ENCODE peak calls at places on chromosomes 12 and 14, in seven cellular contexts. One of them, this sample, is unnamed.

GRCh38 chr12:88650715-88651114 is 70.4 kb upstream of the KITLG start:
- DNase-seq in lower leg skin: peak
- DNase-seq in body of pancreas: no peak
- DNase-seq in heart left ventricle: no peak
- DNase-seq in stomach: no peak
- DNase-seq in adrenal gland: no peak
- DNase-seq in ovary: no peak
- DNase-seq in this sample: no peak

GRCh38 chr12:80829767-80830166 is 108.0 kb downstream of the LIN7A start:
- DNase-seq in lower leg skin: no peak
- DNase-seq in body of pancreas: no peak
- DNase-seq in heart left ventricle: no peak
- DNase-seq in stomach: no peak
- DNase-seq in adrenal gland: no peak
- DNase-seq in ovary: no peak
- DNase-seq in this sample: no peak

GRCh38 chr12:53867216-53868012 is 71.2 kb upstream of the HOXC13 start:
- DNase-seq in lower leg skin: no peak
- DNase-seq in body of pancreas: no peak
- DNase-seq in heart left ventricle: no peak
- DNase-seq in stomach: no peak
- DNase-seq in adrenal gland: peak
- DNase-seq in ovary: no peak
- DNase-seq in this sample: no peak

GRCh38 chr14:25121342-25122129 is 71.6 kb upstream of the STXBP6 start:
- DNase-seq in lower leg skin: peak
- DNase-seq in body of pancreas: no peak
- DNase-seq in heart left ventricle: no peak
- DNase-seq in stomach: no peak
- DNase-seq in adrenal gland: no peak
- DNase-seq in ovary: no peak
- DNase-seq in this sample: no peak

GRCh38 chr12:113005759-113006158 is 27.4 kb downstream of the OAS2 start:
- DNase-seq in lower leg skin: no peak
- DNase-seq in body of pancreas: no peak
- DNase-seq in heart left ventricle: no peak
- DNase-seq in stomach: no peak
- DNase-seq in adrenal gland: no peak
- DNase-seq in ovary: no peak
- DNase-seq in this sample: no peak

GRCh38 chr14:89477391-89477790 is 60.4 kb upstream of the FOXN3 start:
- DNase-seq in lower leg skin: no peak
- DNase-seq in body of pancreas: peak
- DNase-seq in heart left ventricle: no peak
- DNase-seq in stomach: peak
- DNase-seq in adrenal gland: peak
- DNase-seq in ovary: peak
- DNase-seq in this sample: no peak

GRCh38 chr12:51351913-51352532 is 5.5 kb upstream of the CELA1 start:
- DNase-seq in lower leg skin: no peak
- DNase-seq in body of pancreas: peak
- DNase-seq in heart left ventricle: no peak
- DNase-seq in stomach: no peak
- DNase-seq in adrenal gland: peak
- DNase-seq in ovary: no peak
- DNase-seq in this sample: no peak

GRCh38 chr12:94240171-94240570 is 91.8 kb downstream of the PLXNC1 start:
- DNase-seq in lower leg skin: no peak
- DNase-seq in body of pancreas: no peak
- DNase-seq in heart left ventricle: no peak
- DNase-seq in stomach: no peak
- DNase-seq in adrenal gland: no peak
- DNase-seq in ovary: no peak
- DNase-seq in this sample: no peak

GRCh38 chr12:57672801-57673200 is 21.1 kb upstream of the OS9 start:
- DNase-seq in lower leg skin: no peak
- DNase-seq in body of pancreas: no peak
- DNase-seq in heart left ventricle: no peak
- DNase-seq in stomach: no peak
- DNase-seq in adrenal gland: no peak
- DNase-seq in ovary: no peak
- DNase-seq in this sample: no peak

GRCh38 chr14:76274324-76274723 is 101.6 kb upstream of the ESRRB start:
- DNase-seq in lower leg skin: no peak
- DNase-seq in body of pancreas: no peak
- DNase-seq in heart left ventricle: no peak
- DNase-seq in stomach: no peak
- DNase-seq in adrenal gland: no peak
- DNase-seq in ovary: no peak
- DNase-seq in this sample: no peak

GRCh38 chr12:90261283-90261682 is 552.6 kb upstream of the ATP2B1 start:
- DNase-seq in lower leg skin: no peak
- DNase-seq in body of pancreas: no peak
- DNase-seq in heart left ventricle: no peak
- DNase-seq in stomach: no peak
- DNase-seq in adrenal gland: no peak
- DNase-seq in ovary: no peak
- DNase-seq in this sample: no peak

GRCh38 chr14:35351897-35352273 is 52.7 kb downstream of the NFKBIA start:
- DNase-seq in lower leg skin: no peak
- DNase-seq in body of pancreas: no peak
- DNase-seq in heart left ventricle: no peak
- DNase-seq in stomach: no peak
- DNase-seq in adrenal gland: no peak
- DNase-seq in ovary: no peak
- DNase-seq in this sample: no peak

GRCh38 chr14:76928301-76928700 is 100.2 kb downstream of the IRF2BPL start:
- DNase-seq in lower leg skin: no peak
- DNase-seq in body of pancreas: no peak
- DNase-seq in heart left ventricle: no peak
- DNase-seq in stomach: no peak
- DNase-seq in adrenal gland: peak
- DNase-seq in ovary: peak
- DNase-seq in this sample: no peak

GRCh38 chr14:44109041-44109440 is 398.0 kb downstream of the FSCB start:
- DNase-seq in lower leg skin: no peak
- DNase-seq in body of pancreas: no peak
- DNase-seq in heart left ventricle: no peak
- DNase-seq in stomach: no peak
- DNase-seq in adrenal gland: no peak
- DNase-seq in ovary: no peak
- DNase-seq in this sample: no peak

GRCh38 chr14:71327691-71328090 is 420.4 kb downstream of the PCNX1 start:
- DNase-seq in lower leg skin: no peak
- DNase-seq in body of pancreas: no peak
- DNase-seq in heart left ventricle: no peak
- DNase-seq in stomach: no peak
- DNase-seq in adrenal gland: no peak
- DNase-seq in ovary: no peak
- DNase-seq in this sample: no peak

GRCh38 chr14:71322660-71323250 is 415.5 kb downstream of the PCNX1 start:
- DNase-seq in lower leg skin: no peak
- DNase-seq in body of pancreas: peak
- DNase-seq in heart left ventricle: no peak
- DNase-seq in stomach: no peak
- DNase-seq in adrenal gland: peak
- DNase-seq in ovary: no peak
- DNase-seq in this sample: no peak

GRCh38 chr14:71321556-71322315 is 414.5 kb downstream of the PCNX1 start:
- DNase-seq in lower leg skin: peak
- DNase-seq in body of pancreas: peak
- DNase-seq in heart left ventricle: no peak
- DNase-seq in stomach: no peak
- DNase-seq in adrenal gland: peak
- DNase-seq in ovary: no peak
- DNase-seq in this sample: no peak

GRCh38 chr14:71328183-71328582 is 420.9 kb downstream of the PCNX1 start:
- DNase-seq in lower leg skin: no peak
- DNase-seq in body of pancreas: no peak
- DNase-seq in heart left ventricle: no peak
- DNase-seq in stomach: no peak
- DNase-seq in adrenal gland: no peak
- DNase-seq in ovary: no peak
- DNase-seq in this sample: no peak

DNA sequence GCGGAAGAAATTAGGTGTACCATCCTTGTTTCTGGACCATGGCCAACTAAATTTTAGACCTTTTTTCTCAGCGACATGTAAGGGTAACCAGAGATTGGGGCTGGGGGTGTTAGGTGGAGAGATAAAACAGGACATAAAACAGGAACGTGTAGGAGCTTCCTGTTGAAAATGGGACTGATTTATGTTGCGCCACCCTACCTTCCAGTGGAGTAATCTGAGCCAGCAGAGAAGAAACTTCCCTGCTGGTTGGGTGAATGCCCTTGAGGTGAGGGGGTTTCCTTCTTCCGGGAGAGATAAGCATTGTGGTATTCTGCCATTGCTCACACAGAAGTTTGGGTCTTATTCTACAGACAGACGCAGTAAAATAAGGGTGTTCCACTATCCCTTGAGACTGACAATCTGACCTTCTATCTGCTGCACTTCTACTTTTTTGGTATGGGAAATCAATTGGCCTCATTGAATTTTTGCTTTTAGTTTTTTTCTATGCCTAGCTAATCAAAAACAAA is 417.6 kb downstream of the PCNX1 start:
- DNase-seq in lower leg skin: no peak
- DNase-seq in body of pancreas: no peak
- DNase-seq in heart left ventricle: no peak
- DNase-seq in stomach: no peak
- DNase-seq in adrenal gland: peak
- DNase-seq in ovary: no peak
- DNase-seq in this sample: no peak
- TF ChIP-seq POLR2A in lower leg skin: no peak
- TF ChIP-seq POLR2A in body of pancreas: no peak
- TF ChIP-seq POLR2A in heart left ventricle: no peak
- TF ChIP-seq POLR2A in stomach: no peak
- TF ChIP-seq POLR2A in adrenal gland: no peak
- TF ChIP-seq POLR2A in ovary: no peak
- TF ChIP-seq POLR2A in this sample: peak

GRCh38 chr14:50116221-50116956 is at the start of gene VCPKMT:
- DNase-seq in lower leg skin: peak
- DNase-seq in body of pancreas: peak
- DNase-seq in heart left ventricle: peak
- DNase-seq in stomach: peak
- DNase-seq in adrenal gland: peak
- DNase-seq in ovary: peak
- DNase-seq in this sample: peak
- TF ChIP-seq CTCF in lower leg skin: no peak
- TF ChIP-seq CTCF in body of pancreas: no peak
- TF ChIP-seq CTCF in heart left ventricle: no peak
- TF ChIP-seq CTCF in stomach: no peak
- TF ChIP-seq CTCF in adrenal gland: no peak
- TF ChIP-seq CTCF in ovary: no peak
- TF ChIP-seq CTCF in this sample: no peak

GRCh38 chr12:109461049-109461845 is 15.9 kb downstream of the KCTD10 start:
- DNase-seq in lower leg skin: no peak
- DNase-seq in body of pancreas: peak
- DNase-seq in heart left ventricle: no peak
- DNase-seq in stomach: no peak
- DNase-seq in adrenal gland: peak
- DNase-seq in ovary: no peak
- DNase-seq in this sample: no peak
- TF ChIP-seq POLR2A in lower leg skin: no peak
- TF ChIP-seq POLR2A in body of pancreas: no peak
- TF ChIP-seq POLR2A in heart left ventricle: no peak
- TF ChIP-seq POLR2A in stomach: no peak
- TF ChIP-seq POLR2A in adrenal gland: no peak
- TF ChIP-seq POLR2A in ovary: no peak
- TF ChIP-seq POLR2A in this sample: no peak

GRCh38 chr12:68786929-68787328 is 21.0 kb upstream of the MDM2 start:
- DNase-seq in lower leg skin: no peak
- DNase-seq in body of pancreas: no peak
- DNase-seq in heart left ventricle: no peak
- DNase-seq in stomach: no peak
- DNase-seq in adrenal gland: no peak
- DNase-seq in ovary: no peak
- DNase-seq in this sample: no peak
- TF ChIP-seq CTCF in lower leg skin: no peak
- TF ChIP-seq CTCF in body of pancreas: peak
- TF ChIP-seq CTCF in heart left ventricle: no peak
- TF ChIP-seq CTCF in stomach: no peak
- TF ChIP-seq CTCF in adrenal gland: no peak
- TF ChIP-seq CTCF in ovary: no peak
- TF ChIP-seq CTCF in this sample: peak

GRCh38 chr12:125013816-125014442 is 20.5 kb downstream of the BRI3BP start:
- DNase-seq in lower leg skin: no peak
- DNase-seq in body of pancreas: peak
- DNase-seq in heart left ventricle: no peak
- DNase-seq in stomach: peak
- DNase-seq in adrenal gland: no peak
- DNase-seq in ovary: no peak
- DNase-seq in this sample: no peak
- TF ChIP-seq POLR2A in lower leg skin: no peak
- TF ChIP-seq POLR2A in body of pancreas: no peak
- TF ChIP-seq POLR2A in heart left ventricle: no peak
- TF ChIP-seq POLR2A in stomach: no peak
- TF ChIP-seq POLR2A in adrenal gland: no peak
- TF ChIP-seq POLR2A in ovary: no peak
- TF ChIP-seq POLR2A in this sample: no peak

GRCh38 chr12:10469701-10470100 is 16.5 kb upstream of the KLRC1 start:
- DNase-seq in lower leg skin: no peak
- DNase-seq in body of pancreas: no peak
- DNase-seq in heart left ventricle: no peak
- DNase-seq in stomach: no peak
- DNase-seq in adrenal gland: no peak
- DNase-seq in ovary: no peak
- DNase-seq in this sample: no peak

GRCh38 chr12:10466311-10466710 is 13.1 kb upstream of the KLRC1 start:
- DNase-seq in lower leg skin: no peak
- DNase-seq in body of pancreas: no peak
- DNase-seq in heart left ventricle: no peak
- DNase-seq in stomach: no peak
- DNase-seq in adrenal gland: no peak
- DNase-seq in ovary: no peak
- DNase-seq in this sample: no peak
- TF ChIP-seq CTCF in lower leg skin: no peak
- TF ChIP-seq CTCF in body of pancreas: no peak
- TF ChIP-seq CTCF in heart left ventricle: no peak
- TF ChIP-seq CTCF in stomach: no peak
- TF ChIP-seq CTCF in adrenal gland: no peak
- TF ChIP-seq CTCF in ovary: no peak
- TF ChIP-seq CTCF in this sample: no peak